ENCODE peak calls at places on chromosomes 11 and 22, in eight cellular contexts. C is A549, O is MM.1S, K is GM23248, H is substantia nigra, V is cardiac muscle cell, W is transverse colon, N is body of pancreas. A is an unnamed sample.

GRCh38 chr11:28146123-28146751 is 38.0 kb downstream of the METTL15 start:
- DNase-seq in W (no peak), N (peak), H (no peak), V (no peak), K (peak), C (peak), O (no peak), A (no peak)

GRCh38 chr22:29226246-29226981 is 20.7 kb downstream of the EMID1 start:
- DNase-seq in C (no peak), W (no peak), N (no peak), K (no peak), O (no peak), V (no peak), H (no peak), A (peak)

GRCh38 chr22:35154937-35155387 is 89.0 kb downstream of the ISX start:
- DNase-seq in N (peak), C (peak), H (peak), V (peak), O (peak), W (peak), K (peak), A (peak)

GRCh38 chr11:64256300-64256699 is 5.0 kb downstream of the PLCB3 start:
- DNase-seq in W (no peak), C (no peak), O (no peak), N (no peak), V (no peak), K (no peak), H (no peak), A (peak)

GRCh38 chr11:1345752-1346513 is 36.5 kb upstream of the TOLLIP start:
- DNase-seq in H (no peak), C (no peak), O (no peak), W (no peak), N (peak), V (no peak), K (no peak), A (peak)

GRCh38 chr22:19179472-19180048 is 1.0 kb upstream of the SLC25A1 start:
- DNase-seq in W (peak), K (peak), V (peak), H (peak), C (peak), N (peak), O (peak), A (peak)

GRCh38 chr22:43652845-43653244 is 159.3 kb downstream of the EFCAB6 start:
- DNase-seq in V (no peak), H (no peak), W (no peak), N (no peak), C (no peak), O (no peak), K (no peak), A (no peak)

GRCh38 chr22:41576877-41577276 is 12.8 kb downstream of the PMM1 start:
- DNase-seq in O (no peak), H (peak), V (peak), W (peak), N (peak), C (peak), K (peak), A (peak)

GRCh38 chr11:35794850-35795249 is 132.3 kb downstream of the TRIM44 start:
- DNase-seq in C (no peak), V (no peak), K (peak), O (no peak), W (no peak), N (no peak), H (no peak), A (no peak)

GRCh38 chr11:128714881-128715280 is 21.0 kb downstream of the FLI1 start:
- DNase-seq in H (no peak), O (no peak), W (no peak), K (peak), N (no peak), V (no peak), C (no peak), A (no peak)

GRCh38 chr22:21984793-21985192 is 2.2 kb upstream of the TOP3B start:
- DNase-seq in C (peak), K (peak), W (no peak), O (no peak), H (no peak), N (no peak), V (peak), A (no peak)
- H3K27ac ChIP-seq in C (no peak), K (no peak), W (no peak), O (no peak), H (no peak), N (no peak), V (no peak), A (no peak)

DNA sequence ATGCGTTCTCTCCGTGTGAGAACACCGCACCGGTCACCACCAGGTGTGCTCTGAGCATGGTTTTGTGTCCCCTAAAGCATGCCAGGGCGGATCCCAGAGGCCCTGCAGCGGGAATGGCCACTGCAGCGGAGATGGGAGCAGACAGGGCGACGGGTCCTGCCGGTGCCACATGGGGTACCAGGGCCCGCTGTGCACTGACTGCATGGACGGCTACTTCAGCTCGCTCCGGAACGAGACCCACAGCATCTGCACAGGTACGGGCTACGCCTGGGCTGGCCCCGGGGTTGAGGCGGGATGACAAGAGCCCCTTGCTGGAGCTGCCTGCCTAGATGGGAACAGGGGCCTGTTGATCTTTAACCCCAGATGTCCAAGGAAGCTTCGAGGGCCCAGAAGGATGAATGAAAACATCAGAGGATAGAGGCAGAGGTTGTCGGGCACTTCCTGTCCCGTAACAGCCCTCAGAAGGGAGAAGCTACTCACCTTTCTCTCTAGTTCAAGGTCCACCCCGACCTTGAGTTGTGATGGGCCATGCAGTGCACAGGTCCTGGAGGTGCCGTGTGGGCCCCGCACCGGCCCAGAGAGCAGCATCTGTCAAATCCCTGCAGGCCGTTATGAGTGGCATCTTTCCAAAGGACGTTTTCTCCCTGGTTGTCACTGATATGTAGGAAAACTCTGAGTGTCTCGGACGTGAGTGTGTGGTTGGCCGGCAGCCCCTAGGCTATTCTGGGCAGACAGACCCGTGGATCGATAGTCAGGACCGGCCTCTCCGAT is 3.3 kb downstream of the CRELD2 start:
- DNase-seq in C (no peak), O (no peak), W (no peak), V (no peak), H (no peak), N (no peak), K (no peak), A (no peak)
- H3K27ac ChIP-seq in C (no peak), O (no peak), W (no peak), V (no peak), H (no peak), N (no peak), K (no peak), A (no peak)

GRCh38 chr11:12679471-12679870 is 5.2 kb downstream of the TEAD1 start:
- DNase-seq in H (no peak), W (no peak), C (no peak), V (no peak), N (no peak), K (no peak), O (no peak), A (no peak)

GRCh38 chr11:12680246-12680939 is 6.2 kb downstream of the TEAD1 start:
- DNase-seq in H (peak), W (peak), N (peak), O (peak), V (peak), K (peak), C (peak), A (peak)

GRCh38 chr11:12681462-12681861 is 7.2 kb downstream of the TEAD1 start:
- DNase-seq in V (no peak), O (no peak), C (no peak), N (no peak), W (no peak), H (no peak), K (no peak), A (no peak)

GRCh38 chr11:12682288-12682687 is 8.1 kb downstream of the TEAD1 start:
- DNase-seq in K (no peak), H (no peak), V (no peak), N (no peak), O (no peak), C (no peak), W (no peak), A (no peak)

DNA sequence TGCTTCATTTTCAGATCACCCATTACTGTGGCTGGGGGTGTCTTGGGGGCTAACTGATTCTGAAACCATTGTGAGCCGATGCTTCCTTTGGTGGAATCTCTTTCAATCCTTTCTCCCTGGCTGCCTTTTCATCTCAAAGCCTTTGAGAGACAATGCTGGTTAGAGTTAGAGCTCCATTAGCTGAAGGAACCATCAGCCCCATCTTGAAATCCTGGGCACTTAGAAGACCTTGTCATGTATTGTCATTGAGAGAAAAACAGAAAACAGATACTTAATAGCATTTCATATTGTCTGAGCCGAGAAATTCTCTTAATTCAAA is 6.7 kb downstream of the TEAD1 start:
- DNase-seq in H (no peak), O (no peak), C (no peak), N (no peak), K (no peak), V (no peak), W (no peak), A (no peak)
- H3K27ac ChIP-seq in H (peak), O (peak), C (peak), N (peak), K (peak), V (peak), W (peak), A (peak)

GRCh38 chr22:44947846-44948245 is 62.0 kb downstream of the PHF21B start:
- DNase-seq in N (no peak), H (no peak), O (no peak), V (no peak), W (no peak), C (no peak), K (no peak), A (no peak)

GRCh38 chr22:44942979-44943700 is 66.7 kb downstream of the PHF21B start:
- DNase-seq in H (no peak), W (no peak), V (no peak), O (no peak), N (no peak), K (no peak), C (no peak), A (no peak)

GRCh38 chr22:44943701-44944324 is 66.0 kb downstream of the PHF21B start:
- DNase-seq in N (no peak), V (no peak), H (no peak), K (no peak), C (no peak), W (no peak), O (no peak), A (no peak)

GRCh38 chr22:44947029-44947428 is 62.8 kb downstream of the PHF21B start:
- DNase-seq in H (peak), N (no peak), V (no peak), W (no peak), K (no peak), C (no peak), O (no peak), A (no peak)

GRCh38 chr22:44944891-44945600 is 64.8 kb downstream of the PHF21B start:
- DNase-seq in C (no peak), H (no peak), N (no peak), V (no peak), W (no peak), O (no peak), K (no peak), A (no peak)
- H3K27ac ChIP-seq in C (no peak), H (no peak), N (no peak), V (no peak), W (no peak), O (no peak), K (no peak), A (no peak)

GRCh38 chr11:33713162-33713913 is 12.7 kb upstream of the C11orf91 start:
- DNase-seq in H (no peak), C (no peak), W (no peak), V (no peak), K (no peak), N (no peak), O (no peak), A (no peak)

GRCh38 chr11:33713914-33714398 is 13.3 kb upstream of the C11orf91 start:
- DNase-seq in C (no peak), H (no peak), V (peak), N (no peak), O (no peak), W (no peak), K (no peak), A (no peak)

GRCh38 chr11:33719587-33719986 is 16.6 kb downstream of the CD59 start:
- DNase-seq in N (no peak), K (no peak), V (no peak), H (no peak), W (no peak), O (no peak), C (no peak), A (no peak)

GRCh38 chr11:33718441-33718840 is 17.8 kb downstream of the CD59 start:
- DNase-seq in C (no peak), N (no peak), H (no peak), W (no peak), V (no peak), K (no peak), O (no peak), A (no peak)

GRCh38 chr11:33716236-33716635 is 15.6 kb upstream of the C11orf91 start:
- DNase-seq in W (no peak), N (peak), C (peak), V (no peak), O (peak), H (no peak), K (peak), A (peak)
- H3K27ac ChIP-seq in W (peak), N (peak), C (peak), V (no peak), O (no peak), H (no peak), K (peak), A (no peak)

DNA sequence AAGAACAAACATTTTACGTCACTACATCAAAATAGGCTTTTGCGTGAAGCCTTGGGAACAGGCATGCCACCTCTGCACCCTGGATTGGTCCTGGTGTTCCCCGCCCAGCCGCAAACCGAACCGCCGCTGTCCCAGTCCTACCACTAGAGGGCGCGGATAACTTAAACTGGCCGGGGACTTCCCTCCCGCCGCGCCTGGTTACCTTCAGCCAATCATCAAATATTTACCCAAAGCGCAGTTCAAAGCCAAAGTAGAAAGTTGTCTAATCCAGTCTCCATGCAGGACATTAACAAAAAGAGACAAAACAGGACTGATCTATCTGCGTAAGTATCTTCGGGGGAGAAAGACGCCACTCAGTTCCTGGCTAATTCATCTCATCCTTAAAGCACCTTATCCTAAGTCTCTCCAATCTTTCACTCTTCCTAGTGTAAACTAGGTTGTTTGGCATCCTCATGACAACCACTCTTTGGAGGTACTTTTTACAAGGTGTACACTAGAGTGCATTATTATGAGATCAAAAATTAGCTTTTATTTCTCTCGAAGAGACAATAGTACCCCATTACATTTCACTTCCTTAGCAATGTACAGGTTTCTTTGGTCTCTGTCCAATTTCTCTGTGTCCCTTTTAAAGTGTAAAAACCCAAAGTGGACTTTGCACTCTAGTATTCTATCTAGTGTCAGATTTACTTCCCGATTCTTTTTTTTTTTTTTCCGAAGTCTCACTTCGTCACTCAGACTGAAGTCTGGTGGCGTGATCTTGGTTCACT is 3.9 kb upstream of the CRY2 start:
- DNase-seq in V (peak), K (peak), W (peak), H (peak), O (peak), N (peak), C (peak), A (peak)
- H3K27ac ChIP-seq in V (no peak), K (peak), W (peak), H (no peak), O (peak), N (peak), C (no peak), A (no peak)

GRCh38 chr11:47979378-47980092 is 824 bp upstream of the PTPRJ start:
- DNase-seq in N (no peak), C (peak), O (no peak), K (no peak), V (peak), W (no peak), H (no peak), A (peak)
- H3K27ac ChIP-seq in N (peak), C (peak), O (no peak), K (no peak), V (peak), W (peak), H (peak), A (no peak)